ENCODE peak calls at places on chromosomes 12 and 14, in four cellular contexts. P, Q, D and O are unnamed samples.

GRCh38 chr12:108107293-108107692 is 21.8 kb upstream of the WSCD2 start:
- DNase-seq in P (no peak), Q (no peak), D (no peak), O (no peak)

GRCh38 chr14:102998393-102998792 is 59.0 kb downstream of the CDC42BPB start:
- DNase-seq in P (peak; percentile 78), Q (no peak), D (no peak), O (no peak)

GRCh38 chr12:67720383-67720856 is 71.9 kb downstream of the DYRK2 start:
- DNase-seq in P (peak; percentile 76), Q (peak; percentile 70), D (no peak), O (no peak)

GRCh38 chr12:20096430-20096829 is 271.9 kb upstream of the PDE3A start:
- DNase-seq in P (peak; percentile 10), Q (no peak), D (no peak), O (no peak)

GRCh38 chr12:77054856-77055255 is 10.5 kb downstream of the E2F7 start:
- DNase-seq in P (no peak), Q (no peak), D (no peak), O (no peak)

GRCh38 chr14:65502676-65503124 is 90.2 kb downstream of the FUT8 start:
- DNase-seq in P (peak; percentile 78), Q (peak; percentile 65), D (no peak), O (no peak)

GRCh38 chr12:11716794-11717532 is 67.5 kb downstream of the ETV6 start:
- DNase-seq in P (peak; percentile 56), Q (no peak), D (no peak), O (no peak)

GRCh38 chr14:71054706-71055105 is 147.4 kb downstream of the PCNX1 start:
- DNase-seq in P (no peak), Q (no peak), D (no peak), O (no peak)

GRCh38 chr14:57502581-57503254 is 9.1 kb upstream of the CCDC198 start:
- DNase-seq in P (no peak), Q (no peak), D (no peak), O (no peak)

GRCh38 chr14:65790185-65790815 is 377.8 kb downstream of the FUT8 start:
- DNase-seq in P (no peak), Q (no peak), D (no peak), O (no peak)

GRCh38 chr12:862303-862911 is 87.1 kb downstream of the RAD52 start:
- DNase-seq in P (no peak), Q (no peak), D (no peak), O (no peak)

GRCh38 chr14:93984987-93985410 is 8.6 kb upstream of the ASB2 start:
- DNase-seq in P (peak; percentile 91), Q (peak; percentile 92), D (no peak), O (no peak)

GRCh38 chr12:118874698-118875548 is 106.4 kb upstream of the SRRM4 start:
- DNase-seq in P (no peak), Q (no peak), D (no peak), O (no peak)

GRCh38 chr14:57302883-57303282 is 34.1 kb downstream of the AP5M1 start:
- DNase-seq in P (no peak), Q (no peak), D (no peak), O (no peak)

DNA sequence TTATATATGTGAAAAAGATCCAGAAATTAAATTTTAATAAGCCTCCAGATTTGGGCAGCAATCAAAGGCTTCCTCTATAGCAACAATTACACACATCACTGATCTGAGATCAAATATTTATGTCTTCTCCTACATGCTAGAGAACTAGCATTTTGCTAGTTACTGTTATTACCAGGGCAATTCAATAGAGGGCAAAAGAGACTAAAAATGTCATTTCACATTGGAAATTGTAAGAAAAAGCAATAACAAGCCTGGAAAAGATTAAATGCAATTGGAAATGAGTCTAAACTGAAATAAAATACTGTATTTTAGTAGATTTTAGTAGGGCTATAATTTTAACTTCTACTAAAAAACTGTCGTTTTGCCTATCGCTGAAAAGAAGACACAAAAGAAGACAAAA is 32.6 kb upstream of the ANO6 start:
- DNase-seq in P (peak; percentile 31), Q (no peak), D (no peak), O (no peak)
- TF ChIP-seq CTCF in P (peak; percentile 59), Q (peak; percentile 12), D (peak; percentile 40), O (peak; percentile 46)

GRCh38 chr12:15984097-15984800 is 73.1 kb downstream of the DERA start:
- DNase-seq in P (peak; percentile 31), Q (no peak), D (no peak), O (no peak)

GRCh38 chr12:15984963-15985362 is 73.8 kb downstream of the DERA start:
- DNase-seq in P (no peak), Q (no peak), D (no peak), O (no peak)

GRCh38 chr12:15982921-15983320 is 71.8 kb downstream of the DERA start:
- DNase-seq in P (no peak), Q (no peak), D (no peak), O (no peak)

GRCh38 chr12:15982071-15982470 is 70.9 kb downstream of the DERA start:
- DNase-seq in P (peak; percentile 17), Q (no peak), D (no peak), O (no peak)

DNA sequence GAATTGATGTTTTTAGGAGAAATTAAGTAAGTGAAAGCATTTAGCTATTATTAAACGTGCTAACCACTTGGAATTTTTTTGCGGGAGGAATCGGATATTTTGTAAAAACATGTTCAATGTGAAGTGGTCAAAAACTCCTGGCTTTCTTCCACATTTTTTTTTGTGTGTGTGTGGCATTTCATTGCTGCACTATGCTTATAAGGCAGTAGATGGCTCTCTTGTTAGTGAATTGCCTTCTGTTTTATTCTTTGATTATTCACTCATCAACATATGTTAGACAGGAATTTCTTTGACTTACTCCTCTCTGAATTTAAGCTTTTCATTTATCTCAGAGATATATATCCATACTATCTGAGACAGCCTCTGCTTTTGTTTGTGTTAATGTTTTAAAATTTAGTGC is 71.3 kb downstream of the DERA start:
- DNase-seq in P (peak; percentile 67), Q (no peak), D (no peak), O (no peak)
- TF ChIP-seq CTCF in P (peak; percentile 73), Q (peak; percentile 54), D (peak; percentile 8), O (no peak)

DNA sequence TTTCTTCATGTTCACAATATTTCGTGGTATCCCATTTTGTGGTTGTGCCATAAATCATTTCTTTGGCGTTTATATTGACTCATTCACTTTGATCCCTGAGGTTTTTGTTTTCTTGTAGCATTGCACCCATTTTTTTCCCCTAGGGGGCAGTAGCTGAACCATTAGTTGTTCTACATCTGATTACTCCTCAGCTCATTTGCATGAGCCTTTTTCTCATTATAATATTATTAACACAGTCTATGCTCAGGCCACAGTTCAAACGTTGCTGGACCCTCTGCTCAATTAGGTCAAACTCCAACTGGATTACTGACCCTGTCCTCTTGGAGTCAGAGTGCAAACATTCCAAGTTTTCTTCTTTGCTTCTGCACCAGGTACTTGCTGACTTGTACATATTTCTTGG is 475.4 kb upstream of the SEL1L start:
- DNase-seq in P (no peak), Q (no peak), D (no peak), O (peak; percentile 3)
- TF ChIP-seq CTCF in P (no peak), Q (no peak), D (no peak), O (peak; percentile 51)

GRCh38 chr14:99441918-99442317 is 38.7 kb downstream of the SETD3 start:
- DNase-seq in P (no peak), Q (no peak), D (no peak), O (peak; percentile 14)

GRCh38 chr14:99437706-99438105 is 43.0 kb downstream of the SETD3 start:
- DNase-seq in P (no peak), Q (no peak), D (no peak), O (no peak)

GRCh38 chr14:99440278-99440677 is 40.4 kb downstream of the SETD3 start:
- DNase-seq in P (no peak), Q (no peak), D (no peak), O (no peak)

GRCh38 chr14:99445916-99446315 is 34.7 kb downstream of the SETD3 start:
- DNase-seq in P (no peak), Q (no peak), D (no peak), O (no peak)

GRCh38 chr14:99441157-99441870 is 39.3 kb downstream of the SETD3 start:
- DNase-seq in P (no peak), Q (no peak), D (no peak), O (no peak)
- TF ChIP-seq CTCF in P (peak; percentile 19), Q (peak; percentile 19), D (no peak), O (no peak)

GRCh38 chr14:77601846-77602609 is 14.4 kb downstream of the SPTLC2 start:
- DNase-seq in P (no peak), Q (no peak), D (no peak), O (no peak)

GRCh38 chr14:77603031-77603430 is 13.4 kb downstream of the SPTLC2 start:
- DNase-seq in P (peak; percentile 33), Q (no peak), D (no peak), O (no peak)

GRCh38 chr14:77599894-77600293 is 16.5 kb downstream of the SPTLC2 start:
- DNase-seq in P (no peak), Q (no peak), D (no peak), O (no peak)

GRCh38 chr14:77605392-77605978 is 11.0 kb downstream of the SPTLC2 start:
- DNase-seq in P (no peak), Q (no peak), D (no peak), O (no peak)

GRCh38 chr14:77603654-77604270 is 12.7 kb downstream of the SPTLC2 start:
- DNase-seq in P (no peak), Q (no peak), D (no peak), O (no peak)
- TF ChIP-seq CTCF in P (no peak), Q (peak; percentile 9), D (no peak), O (peak; percentile 26)

GRCh38 chr12:42296503-42297109 is 29.3 kb downstream of the ZCRB1 start:
- DNase-seq in P (no peak), Q (no peak), D (no peak), O (peak; percentile 24)
- TF ChIP-seq CTCF in P (peak; percentile 30), Q (peak; percentile 2), D (no peak), O (peak; percentile 71)

DNA sequence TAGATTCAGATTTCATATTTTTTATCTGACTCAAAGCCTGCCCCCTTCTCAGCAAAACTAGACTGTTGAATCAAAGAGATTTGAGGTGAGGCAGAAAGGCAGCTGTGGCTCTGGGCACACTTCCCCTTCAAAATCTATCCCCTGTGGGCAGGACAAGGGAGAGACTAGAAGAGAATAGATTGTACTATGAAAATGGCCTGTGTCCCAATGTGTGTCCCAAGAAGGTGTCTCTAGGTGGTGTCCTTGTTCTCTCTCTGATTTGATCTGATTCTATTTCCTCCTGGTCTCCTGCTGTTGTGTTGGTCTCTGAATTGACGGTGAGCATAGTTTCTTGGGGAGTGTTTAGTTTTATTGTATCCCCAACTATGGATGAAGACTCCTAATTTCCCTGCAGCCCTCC is 565.8 kb upstream of the ATP2B1 start:
- DNase-seq in P (no peak), Q (no peak), D (no peak), O (no peak)
- TF ChIP-seq CTCF in P (no peak), Q (no peak), D (no peak), O (no peak)

GRCh38 chr12:28814246-28814645 is 334.8 kb upstream of the FAR2 start:
- DNase-seq in P (no peak), Q (no peak), D (no peak), O (no peak)

DNA sequence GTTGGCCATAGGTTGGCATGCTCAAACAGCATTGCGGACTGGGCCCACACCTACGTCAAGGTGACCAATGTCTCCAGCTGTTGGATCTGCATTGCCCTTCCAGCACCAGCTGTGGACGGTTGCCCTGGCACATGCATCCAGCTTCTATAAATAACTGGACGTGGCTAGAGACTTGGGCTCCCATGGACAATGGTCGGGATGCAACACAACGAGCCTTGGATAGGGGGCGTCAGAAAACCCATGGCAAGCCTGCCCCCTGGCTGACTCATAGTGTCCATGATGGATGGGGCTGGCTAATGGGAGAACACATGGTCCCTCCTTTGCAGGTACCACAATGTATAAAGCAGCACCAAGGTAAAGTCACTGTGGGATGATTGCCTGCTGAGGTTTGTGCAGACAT is 331.6 kb upstream of the FAR2 start:
- DNase-seq in P (no peak), Q (no peak), D (no peak), O (no peak)
- TF ChIP-seq CTCF in P (no peak), Q (no peak), D (no peak), O (no peak)